ENCODE peak calls at places on chromosomes 7 and 10, in nine cellular contexts. E is fibroblast of lung; D is neural progenitor cell; M is IMR-90; X is hepatocyte; Y is CD4-positive, alpha-beta memory T cell; F is right atrium auricular region; Q is left ventricle myocardium inferior; L is A549. C is an unnamed sample.

GRCh38 chr10:107687702-107688101 is 523.2 kb upstream of the SORCS1 start:
- DNase-seq in M (no peak), F (no peak), L (no peak), D (no peak), E (no peak), X (no peak), Y (no peak), Q (no peak), C (no peak)

GRCh38 chr10:92849234-92849525 is 860 bp downstream of the EXOC6 start:
- DNase-seq in Y (no peak), E (no peak), M (peak; percentile 30), Q (no peak), F (no peak), X (no peak), D (no peak), L (peak; percentile 26), C (no peak)

GRCh38 chr10:4810093-4810492 is 15.9 kb upstream of the AKR1E2 start:
- DNase-seq in F (no peak), X (no peak), M (peak; percentile 73), Q (no peak), L (no peak), Y (no peak), E (peak; percentile 77), D (no peak), C (no peak)

GRCh38 chr7:128869138-128869943 is 6.7 kb downstream of the ATP6V1F start:
- DNase-seq in D (peak; percentile 88), M (peak; percentile 23), L (no peak), Y (peak; percentile 32), F (no peak), Q (peak; percentile 42), E (peak; percentile 37), X (peak; percentile 77), C (peak; percentile 69)

GRCh38 chr10:89352039-89352597 is 24.3 kb downstream of the IFIT3 start:
- DNase-seq in Q (no peak), L (peak; percentile 62), M (peak; percentile 98), F (peak; percentile 80), E (peak; percentile 99), X (peak; percentile 83), Y (no peak), D (no peak), C (no peak)

GRCh38 chr7:47452715-47453092 is 129.2 kb downstream of the TNS3 start:
- DNase-seq in M (no peak), E (no peak), L (no peak), X (no peak), Y (no peak), F (no peak), Q (no peak), D (no peak), C (no peak)

GRCh38 chr7:129969881-129970446 is 17.2 kb upstream of the UBE2H start:
- DNase-seq in L (no peak), Y (no peak), F (no peak), X (peak; percentile 63), D (no peak), M (peak; percentile 84), Q (no peak), E (no peak), C (no peak)

GRCh38 chr7:3585826-3586225 is 284.8 kb downstream of the SDK1 start:
- DNase-seq in F (no peak), Q (no peak), L (no peak), Y (no peak), D (peak; percentile 23), M (no peak), X (no peak), E (no peak), C (no peak)

GRCh38 chr7:27922907-27923306 is 182.9 kb downstream of the TAX1BP1 start:
- DNase-seq in E (no peak), M (no peak), F (no peak), L (no peak), Y (no peak), D (no peak), Q (no peak), X (no peak), C (peak; percentile 65)

DNA sequence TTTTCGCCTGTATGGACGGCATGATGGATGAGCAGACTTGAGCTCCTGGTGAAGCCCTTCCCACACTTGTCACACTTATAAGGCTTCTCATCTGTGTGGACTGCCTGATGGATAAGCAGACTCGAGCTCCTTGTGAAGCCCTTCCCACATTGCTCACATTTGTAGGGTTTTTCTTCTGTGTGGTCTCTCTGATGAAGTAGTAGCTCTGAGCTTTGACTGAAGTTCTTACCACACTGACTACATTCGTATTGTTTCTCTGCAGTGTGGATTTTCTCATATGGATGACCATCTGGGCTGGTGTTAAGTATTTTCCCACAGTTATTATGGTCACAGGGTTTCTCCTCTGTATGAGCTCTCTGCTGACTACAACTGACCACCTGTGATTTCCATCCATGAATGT is 17.2 kb downstream of the ZNF239 start:
- DNase-seq in L (no peak), E (no peak), D (no peak), M (no peak), Y (no peak), Q (no peak), X (no peak), F (no peak), C (no peak)
- H3K9me3 ChIP-seq in L (peaks cover 74% of the 10 kb centered on the region), E (peaks cover 3% of the 10 kb centered on the region), D (peaks cover 10% of the 10 kb centered on the region), M (peaks cover 19% of the 10 kb centered on the region), Y (no peaks in the 10 kb centered on the region), Q (peaks cover 22% of the 10 kb centered on the region), X (peaks cover 34% of the 10 kb centered on the region), F (no peaks in the 10 kb centered on the region), C (no peaks in the 10 kb centered on the region)

DNA sequence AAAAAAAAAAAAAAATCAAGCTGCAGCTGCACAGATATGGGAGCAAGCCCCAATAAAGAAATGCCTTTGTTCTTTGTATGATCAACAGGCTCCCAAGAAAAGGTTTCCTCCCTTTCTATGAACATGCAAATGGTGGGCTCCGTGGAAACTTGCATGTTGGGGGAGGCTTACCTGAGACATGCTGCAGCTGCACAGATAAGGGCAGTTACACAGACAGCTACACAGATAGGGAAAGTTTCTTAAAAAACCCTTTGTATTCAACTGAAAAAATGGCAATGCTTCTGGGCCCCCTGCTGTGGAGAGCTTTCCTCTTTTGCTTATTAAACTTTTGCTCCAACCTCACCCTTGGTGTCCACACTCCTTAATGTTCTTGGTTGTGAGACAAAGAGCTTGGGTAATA is 29.8 kb upstream of the ZNF746 start:
- DNase-seq in L (no peak), D (no peak), M (no peak), X (no peak), Y (no peak), F (no peak), Q (no peak), E (no peak), C (no peak)
- H3K9me3 ChIP-seq in L (peaks cover 27% of the 10 kb centered on the region), D (peaks cover 32% of the 10 kb centered on the region), M (peaks cover 29% of the 10 kb centered on the region), X (peaks cover 4% of the 10 kb centered on the region), Y (peaks cover 6% of the 10 kb centered on the region), F (peaks cover 20% of the 10 kb centered on the region), Q (peaks cover 61% of the 10 kb centered on the region), E (no peaks in the 10 kb centered on the region), C (peaks cover 3% of the 10 kb centered on the region)

DNA sequence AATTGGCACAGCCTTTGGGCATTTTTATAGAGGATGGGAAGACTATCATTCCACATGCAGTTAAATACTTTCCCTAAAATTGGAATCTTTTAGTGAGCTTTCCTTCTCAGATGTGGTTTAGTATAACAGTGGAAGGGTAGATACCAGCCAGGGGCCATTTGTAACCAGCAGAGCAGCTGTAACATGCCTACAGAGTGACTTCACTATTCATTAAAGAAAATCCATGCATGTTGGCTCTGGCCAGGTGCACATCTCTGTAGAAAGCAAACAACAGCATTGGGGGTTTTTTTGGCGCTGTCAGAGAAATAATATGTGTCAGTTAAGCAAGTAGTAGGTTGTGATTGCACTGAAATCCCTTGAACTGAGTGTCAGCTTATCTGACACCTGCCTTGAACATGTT is 115.6 kb downstream of the LHFPL3 start:
- DNase-seq in Q (no peak), D (no peak), M (no peak), Y (no peak), X (no peak), E (no peak), F (no peak), L (no peak), C (no peak)
- H3K9me3 ChIP-seq in Q (peaks cover 4% of the 10 kb centered on the region), D (peaks cover 7% of the 10 kb centered on the region), M (no peaks in the 10 kb centered on the region), Y (no peaks in the 10 kb centered on the region), X (no peaks in the 10 kb centered on the region), E (no peaks in the 10 kb centered on the region), F (no peaks in the 10 kb centered on the region), L (no peaks in the 10 kb centered on the region), C (no peaks in the 10 kb centered on the region)

GRCh38 chr7:14071045-14071444 is 81.6 kb upstream of the ETV1 start:
- DNase-seq in E (no peak), L (no peak), F (no peak), Q (no peak), D (no peak), Y (no peak), X (no peak), M (no peak), C (no peak)

GRCh38 chr7:14073988-14074387 is 84.5 kb upstream of the ETV1 start:
- DNase-seq in E (no peak), Q (no peak), M (no peak), Y (no peak), L (no peak), X (no peak), D (no peak), F (no peak), C (no peak)

GRCh38 chr7:14069961-14070360 is 80.5 kb upstream of the ETV1 start:
- DNase-seq in E (no peak), Q (no peak), L (no peak), F (no peak), Y (no peak), D (no peak), X (no peak), M (no peak), C (no peak)

DNA sequence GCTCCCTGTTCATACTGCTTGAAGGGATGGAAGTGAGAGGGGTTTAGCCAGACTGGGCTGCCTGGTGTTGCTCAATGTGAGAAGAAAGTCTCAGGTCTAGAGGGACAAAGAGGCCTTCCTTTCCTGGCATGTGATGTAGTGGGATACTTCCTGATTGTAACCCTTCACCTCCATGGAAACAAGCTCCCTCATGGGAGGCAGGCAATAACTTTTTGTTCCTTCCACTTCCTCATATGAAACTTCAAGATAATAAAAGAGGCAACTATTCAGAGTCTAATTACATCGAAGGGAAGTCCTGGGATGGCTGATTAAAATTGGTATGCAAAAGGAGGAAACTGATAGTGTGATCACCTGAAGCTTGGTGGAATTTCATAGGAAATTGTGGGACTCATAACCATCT is 84.1 kb upstream of the ETV1 start:
- DNase-seq in E (no peak), M (no peak), Q (no peak), D (no peak), L (no peak), F (no peak), Y (no peak), X (no peak), C (no peak)
- H3K9me3 ChIP-seq in E (no peaks in the 10 kb centered on the region), M (no peaks in the 10 kb centered on the region), Q (no peaks in the 10 kb centered on the region), D (no peaks in the 10 kb centered on the region), L (no peaks in the 10 kb centered on the region), F (no peaks in the 10 kb centered on the region), Y (no peaks in the 10 kb centered on the region), X (no peaks in the 10 kb centered on the region), C (no peaks in the 10 kb centered on the region)

GRCh38 chr7:56605146-56605545 is 488.9 kb upstream of the NUPR2 start:
- DNase-seq in L (no peak), F (no peak), Y (no peak), M (no peak), D (no peak), E (no peak), X (no peak), Q (no peak), C (no peak)

GRCh38 chr7:56609852-56610355 is 493.7 kb upstream of the NUPR2 start:
- DNase-seq in X (no peak), F (no peak), L (no peak), Q (no peak), M (no peak), Y (no peak), D (no peak), E (no peak), C (no peak)
- H3K9me3 ChIP-seq in X (no peaks in the 10 kb centered on the region), F (no peaks in the 10 kb centered on the region), L (peaks cover 20% of the 10 kb centered on the region), Q (peaks cover 15% of the 10 kb centered on the region), M (peaks cover 25% of the 10 kb centered on the region), Y (no peaks in the 10 kb centered on the region), D (peaks cover 39% of the 10 kb centered on the region), E (no peaks in the 10 kb centered on the region), C (no peaks in the 10 kb centered on the region)